ENCODE peak calls at places on chromosomes 13 and 19, in six cellular contexts. Z is body of pancreas, K is choroid plexus epithelial cell, Q is GM06990, F is kidney epithelial cell, I is adrenal gland. L is an unnamed sample.

GRCh38 chr19:4436231-4436630 is 21.4 kb downstream of the UBXN6 start:
- DNase-seq in Z (no peak), K (no peak), Q (no peak), F (no peak), I (no peak), L (no peak)

GRCh38 chr19:49847731-49848696 is 2.9 kb upstream of the PTOV1 start:
- DNase-seq in Z (no peak), K (peak), Q (no peak), F (peak), I (no peak), L (no peak)

GRCh38 chr13:64925284-64925683 is 2304.9 kb downstream of the PCDH9 start:
- DNase-seq in Z (no peak), K (peak), Q (no peak), F (peak), I (no peak), L (no peak)

GRCh38 chr19:16942583-16942982 is 53.8 kb downstream of the F2RL3 start:
- DNase-seq in Z (no peak), K (no peak), Q (no peak), F (no peak), I (no peak), L (no peak)

GRCh38 chr13:49731766-49732165 is 40.5 kb upstream of the EBPL start:
- DNase-seq in Z (no peak), K (peak), Q (no peak), F (no peak), I (no peak), L (no peak)

GRCh38 chr13:110415669-110416068 is 108.6 kb downstream of the COL4A2 start:
- DNase-seq in Z (no peak), K (no peak), Q (no peak), F (no peak), I (peak), L (peak)

GRCh38 chr19:3873151-3873550 is 4.3 kb upstream of the ZFR2 start:
- DNase-seq in Z (no peak), K (no peak), Q (no peak), F (no peak), I (no peak), L (no peak)

GRCh38 chr13:26202365-26202972 is 19.6 kb downstream of the RNF6 start:
- DNase-seq in Z (no peak), K (peak), Q (no peak), F (no peak), I (no peak), L (no peak)

GRCh38 chr13:99416411-99417121 is 84.7 kb upstream of the TM9SF2 start:
- DNase-seq in Z (no peak), K (no peak), Q (no peak), F (no peak), I (peak), L (no peak)

GRCh38 chr13:43537124-43537523 is 249.6 kb downstream of the ENOX1 start:
- DNase-seq in Z (no peak), K (peak), Q (no peak), F (no peak), I (no peak), L (no peak)

GRCh38 chr13:27313742-27314141 is 43.1 kb downstream of the RASL11A start:
- DNase-seq in Z (no peak), K (no peak), Q (no peak), F (no peak), I (no peak), L (no peak)

GRCh38 chr19:10431254-10431942 is 11.1 kb downstream of the PDE4A start:
- DNase-seq in Z (no peak), K (no peak), Q (peak), F (no peak), I (peak), L (peak)

GRCh38 chr19:1862424-1863307 is 713 bp downstream of the KLF16 start:
- DNase-seq in Z (peak), K (no peak), Q (peak), F (no peak), I (no peak), L (no peak)

GRCh38 chr13:99371956-99372355 is 64.8 kb upstream of the GPR183 start:
- DNase-seq in Z (no peak), K (no peak), Q (no peak), F (no peak), I (no peak), L (no peak)

GRCh38 chr13:39600766-39601165 is 2.2 kb downstream of the LHFPL6 start:
- DNase-seq in Z (no peak), K (peak), Q (no peak), F (no peak), I (no peak), L (no peak)

GRCh38 chr19:35716735-35716984 is 1.1 kb upstream of the KMT2B start:
- DNase-seq in Z (no peak), K (no peak), Q (no peak), F (no peak), I (no peak), L (no peak)

GRCh38 chr19:10553943-10554381 is 10.3 kb downstream of the ATG4D start:
- DNase-seq in Z (no peak), K (no peak), Q (peak), F (no peak), I (no peak), L (peak)

GRCh38 chr19:49875801-49876421 is 1.2 kb downstream of the AKT1S1 start:
- DNase-seq in Z (no peak), K (peak), Q (no peak), F (no peak), I (peak), L (peak)

GRCh38 chr19:17522988-17523872 is 11.8 kb downstream of the PGLS start:
- DNase-seq in Z (peak), K (peak), Q (peak), F (no peak), I (no peak), L (peak)

GRCh38 chr13:28055362-28055761 is 45.0 kb downstream of the FLT3 start:
- DNase-seq in Z (no peak), K (no peak), Q (no peak), F (no peak), I (no peak), L (no peak)

GRCh38 chr19:8367327-8368001 is 3.5 kb downstream of the ANGPTL4 start:
- DNase-seq in Z (peak), K (peak), Q (no peak), F (peak), I (peak), L (peak)
- H3K4me3 ChIP-seq in Z (no peak), K (peak), Q (no peak), F (no peak), I (peak), L (no peak)

GRCh38 chr13:78028960-78029359 is 110.3 kb upstream of the EDNRB start:
- DNase-seq in Z (no peak), K (no peak), Q (no peak), F (no peak), I (no peak), L (no peak)
- H3K4me3 ChIP-seq in Z (no peak), K (no peak), Q (no peak), F (no peak), I (no peak), L (no peak)

DNA sequence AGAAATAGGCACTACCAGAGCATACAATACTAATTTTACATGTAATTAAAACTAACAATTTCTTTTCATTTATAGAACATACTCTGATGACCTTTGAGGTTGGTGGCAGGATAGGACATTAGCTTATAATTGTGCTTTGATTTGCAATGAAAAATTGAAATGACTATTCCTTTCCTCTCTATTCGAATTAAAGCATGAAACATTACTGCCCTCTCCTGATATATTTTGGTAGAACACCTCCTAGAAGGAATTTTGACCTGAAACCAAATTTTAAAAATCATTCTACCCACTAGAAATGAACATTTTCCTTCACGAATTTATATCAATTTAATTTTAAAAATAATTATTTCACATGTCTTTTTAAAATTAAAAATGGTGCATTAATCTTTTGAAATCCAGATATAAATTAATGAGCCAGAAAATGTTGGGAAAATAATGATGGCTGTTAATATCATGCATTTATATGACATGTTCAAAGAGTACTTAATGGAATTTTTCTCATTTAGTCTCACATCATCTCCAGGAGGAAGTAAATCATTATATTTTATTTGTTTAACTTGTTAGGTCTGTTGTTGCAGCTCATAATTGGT is 556.3 kb upstream of the ARGLU1 start:
- DNase-seq in Z (no peak), K (peak), Q (no peak), F (no peak), I (no peak), L (no peak)
- H3K4me3 ChIP-seq in Z (no peak), K (no peak), Q (no peak), F (no peak), I (no peak), L (no peak)

GRCh38 chr19:58229255-58229639 is 533 bp downstream of the ZNF544 start:
- DNase-seq in Z (no peak), K (peak), Q (no peak), F (no peak), I (no peak), L (no peak)

GRCh38 chr19:58228584-58229254 is at the start of gene ZNF544:
- DNase-seq in Z (peak), K (peak), Q (peak), F (peak), I (peak), L (peak)

DNA sequence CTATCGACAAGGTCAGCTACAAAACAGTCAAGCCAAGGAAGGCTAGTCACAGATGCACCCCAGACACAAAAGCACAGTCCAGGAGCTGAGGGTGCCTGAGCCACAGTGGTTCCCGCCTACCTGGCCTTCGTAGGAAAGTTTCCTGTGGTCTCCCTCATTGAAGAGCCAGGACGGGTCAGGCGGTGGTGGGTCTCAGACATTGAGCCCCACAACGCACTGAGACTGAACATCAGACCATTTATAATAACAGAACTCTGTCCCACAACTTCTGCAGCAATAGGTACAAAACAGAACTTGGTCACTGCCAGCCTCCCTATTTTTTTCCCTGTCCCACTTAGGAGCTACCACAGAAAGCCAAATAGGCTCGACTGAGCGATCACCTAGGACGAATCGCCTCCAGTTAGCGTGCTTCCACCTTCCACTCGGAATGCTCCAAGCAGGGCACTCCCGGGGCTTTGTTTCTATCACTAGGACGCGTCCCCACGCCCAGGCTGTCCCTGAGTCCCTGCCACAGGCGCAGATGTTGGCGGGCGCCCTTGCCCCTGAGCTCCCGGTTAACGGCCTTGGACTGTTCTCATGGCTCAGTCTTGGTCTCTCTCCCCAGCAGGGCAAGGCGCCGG is 640 bp upstream of the ZNF544 start:
- DNase-seq in Z (no peak), K (peak), Q (no peak), F (no peak), I (no peak), L (no peak)
- H3K4me3 ChIP-seq in Z (peak), K (peak), Q (peak), F (peak), I (peak), L (peak)

GRCh38 chr19:30881281-30881680 is 468.0 kb downstream of the TSHZ3 start:
- DNase-seq in Z (no peak), K (no peak), Q (no peak), F (no peak), I (no peak), L (no peak)
- H3K4me3 ChIP-seq in Z (no peak), K (no peak), Q (no peak), F (no peak), I (no peak), L (no peak)

DNA sequence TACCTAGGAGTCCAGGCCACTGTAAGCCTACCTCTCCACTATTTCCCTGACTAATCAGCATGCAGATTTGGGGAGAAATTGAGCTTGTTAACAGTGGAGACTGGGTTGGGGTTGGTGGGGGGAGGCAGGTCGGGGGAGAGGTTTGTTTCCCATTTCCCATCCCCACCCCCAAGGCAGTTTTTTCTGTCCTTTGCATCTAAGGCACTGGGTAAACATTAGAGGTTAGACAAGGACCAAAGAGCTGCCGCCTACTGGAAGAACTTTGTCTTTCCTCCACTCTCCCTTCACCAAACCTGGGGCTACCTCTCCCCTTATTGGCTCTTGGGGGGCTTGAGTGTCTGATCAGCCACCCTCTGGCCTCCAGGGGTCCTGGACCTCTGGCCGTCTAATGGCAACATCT is 953 bp downstream of the KCNN4 start:
- DNase-seq in Z (no peak), K (no peak), Q (no peak), F (no peak), I (no peak), L (peak)
- H3K4me3 ChIP-seq in Z (no peak), K (no peak), Q (peak), F (peak), I (no peak), L (peak)

DNA sequence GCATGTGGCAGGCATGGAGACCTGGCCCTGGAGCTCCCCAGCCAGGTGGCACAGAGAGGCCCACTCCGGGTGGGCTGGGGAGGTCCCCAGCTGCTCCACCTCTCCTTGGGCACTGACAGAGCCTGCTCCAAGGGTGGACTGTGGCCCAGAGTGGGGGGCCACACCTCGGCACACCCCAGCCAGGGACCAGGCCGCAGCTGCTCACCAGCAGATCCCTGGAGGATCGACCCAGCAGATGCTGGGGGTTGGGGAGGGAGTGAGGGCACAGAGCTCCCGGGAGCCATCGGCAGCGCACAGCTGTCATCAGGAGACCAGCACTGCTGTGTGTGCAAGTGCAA is 72.0 kb upstream of the KCTD15 start:
- DNase-seq in Z (no peak), K (no peak), Q (no peak), F (no peak), I (no peak), L (no peak)
- H3K4me3 ChIP-seq in Z (no peak), K (no peak), Q (no peak), F (no peak), I (no peak), L (no peak)